ENCODE peak calls at places on chromosomes 6 and 20, in ten cellular contexts. One of them, this sample, is unnamed.

GRCh38 chr6:47733879-47734558 is 35.6 kb downstream of the ADGRF4 start:
- DNase-seq in heart left ventricle: no peak
- DNase-seq in effector memory CD4-positive, alpha-beta T cell: no peak
- DNase-seq in left ventricle myocardium inferior: no peak
- DNase-seq in A549: peak; percentile 28
- DNase-seq in PC-3: peak; percentile 67
- DNase-seq in body of pancreas: peak; percentile 7
- DNase-seq in HCT116: peak; percentile 26
- DNase-seq in ascending aorta: no peak
- DNase-seq in H9: no peak
- DNase-seq in this sample: no peak

GRCh38 chr20:43459022-43459942 is 1.6 kb downstream of the SRSF6 start:
- DNase-seq in heart left ventricle: no peak
- DNase-seq in body of pancreas: peak; percentile 16
- DNase-seq in ascending aorta: no peak
- DNase-seq in A549: peak; percentile 45
- DNase-seq in effector memory CD4-positive, alpha-beta T cell: no peak
- DNase-seq in PC-3: no peak
- DNase-seq in HCT116: no peak
- DNase-seq in H9: no peak
- DNase-seq in left ventricle myocardium inferior: no peak
- DNase-seq in this sample: peak; percentile 23

GRCh38 chr6:167495506-167496391 is 170.9 kb downstream of the TTLL2 start:
- DNase-seq in heart left ventricle: no peak
- DNase-seq in body of pancreas: no peak
- DNase-seq in effector memory CD4-positive, alpha-beta T cell: no peak
- DNase-seq in ascending aorta: no peak
- DNase-seq in A549: no peak
- DNase-seq in left ventricle myocardium inferior: no peak
- DNase-seq in HCT116: no peak
- DNase-seq in PC-3: no peak
- DNase-seq in H9: no peak
- DNase-seq in this sample: no peak

GRCh38 chr6:106411643-106412200 is 51.2 kb downstream of the CRYBG1 start:
- DNase-seq in HCT116: no peak
- DNase-seq in effector memory CD4-positive, alpha-beta T cell: no peak
- DNase-seq in PC-3: no peak
- DNase-seq in heart left ventricle: no peak
- DNase-seq in left ventricle myocardium inferior: no peak
- DNase-seq in ascending aorta: no peak
- DNase-seq in H9: peak; percentile 49
- DNase-seq in A549: peak; percentile 2
- DNase-seq in body of pancreas: peak; percentile 69
- DNase-seq in this sample: peak; percentile 14

GRCh38 chr6:158040804-158041347 is 59.2 kb downstream of the SYNJ2 start:
- DNase-seq in left ventricle myocardium inferior: peak; percentile 15
- DNase-seq in H9: no peak
- DNase-seq in body of pancreas: no peak
- DNase-seq in effector memory CD4-positive, alpha-beta T cell: no peak
- DNase-seq in A549: peak; percentile 67
- DNase-seq in HCT116: no peak
- DNase-seq in PC-3: no peak
- DNase-seq in heart left ventricle: no peak
- DNase-seq in ascending aorta: no peak
- DNase-seq in this sample: no peak

GRCh38 chr20:56759741-56760278 is 130.7 kb downstream of the TFAP2C start:
- DNase-seq in HCT116: no peak
- DNase-seq in effector memory CD4-positive, alpha-beta T cell: no peak
- DNase-seq in A549: no peak
- DNase-seq in heart left ventricle: no peak
- DNase-seq in ascending aorta: no peak
- DNase-seq in left ventricle myocardium inferior: no peak
- DNase-seq in PC-3: no peak
- DNase-seq in body of pancreas: no peak
- DNase-seq in H9: no peak
- DNase-seq in this sample: no peak

GRCh38 chr20:51533291-51534172 is 9.0 kb downstream of the NFATC2 start:
- DNase-seq in H9: no peak
- DNase-seq in A549: peak; percentile 25
- DNase-seq in effector memory CD4-positive, alpha-beta T cell: no peak
- DNase-seq in PC-3: peak; percentile 97
- DNase-seq in ascending aorta: no peak
- DNase-seq in heart left ventricle: no peak
- DNase-seq in HCT116: peak; percentile 79
- DNase-seq in body of pancreas: no peak
- DNase-seq in left ventricle myocardium inferior: no peak
- DNase-seq in this sample: no peak

GRCh38 chr6:7112741-7113313 is 5.1 kb downstream of the RREB1 start:
- DNase-seq in ascending aorta: no peak
- DNase-seq in effector memory CD4-positive, alpha-beta T cell: no peak
- DNase-seq in body of pancreas: peak; percentile 56
- DNase-seq in H9: no peak
- DNase-seq in PC-3: peak; percentile 88
- DNase-seq in A549: peak; percentile 36
- DNase-seq in HCT116: no peak
- DNase-seq in left ventricle myocardium inferior: no peak
- DNase-seq in heart left ventricle: peak; percentile 29
- DNase-seq in this sample: peak; percentile 44

GRCh38 chr20:53834044-53834442 is 236.4 kb downstream of the BCAS1 start:
- DNase-seq in HCT116: no peak
- DNase-seq in H9: no peak
- DNase-seq in A549: no peak
- DNase-seq in body of pancreas: no peak
- DNase-seq in PC-3: peak; percentile 74
- DNase-seq in left ventricle myocardium inferior: no peak
- DNase-seq in ascending aorta: no peak
- DNase-seq in effector memory CD4-positive, alpha-beta T cell: no peak
- DNase-seq in heart left ventricle: no peak
- DNase-seq in this sample: no peak

GRCh38 chr20:53834749-53835148 is 235.6 kb downstream of the BCAS1 start:
- DNase-seq in A549: no peak
- DNase-seq in ascending aorta: no peak
- DNase-seq in body of pancreas: no peak
- DNase-seq in PC-3: no peak
- DNase-seq in heart left ventricle: no peak
- DNase-seq in effector memory CD4-positive, alpha-beta T cell: no peak
- DNase-seq in left ventricle myocardium inferior: no peak
- DNase-seq in H9: no peak
- DNase-seq in HCT116: no peak
- DNase-seq in this sample: no peak

GRCh38 chr20:53832499-53832898 is 237.9 kb downstream of the BCAS1 start:
- DNase-seq in effector memory CD4-positive, alpha-beta T cell: no peak
- DNase-seq in body of pancreas: no peak
- DNase-seq in H9: no peak
- DNase-seq in heart left ventricle: no peak
- DNase-seq in PC-3: no peak
- DNase-seq in HCT116: no peak
- DNase-seq in A549: no peak
- DNase-seq in ascending aorta: no peak
- DNase-seq in left ventricle myocardium inferior: no peak
- DNase-seq in this sample: no peak

GRCh38 chr20:53831812-53832211 is 238.2 kb upstream of the ZNF217 start:
- DNase-seq in heart left ventricle: no peak
- DNase-seq in HCT116: no peak
- DNase-seq in effector memory CD4-positive, alpha-beta T cell: no peak
- DNase-seq in body of pancreas: no peak
- DNase-seq in H9: no peak
- DNase-seq in ascending aorta: no peak
- DNase-seq in left ventricle myocardium inferior: no peak
- DNase-seq in A549: no peak
- DNase-seq in PC-3: no peak
- DNase-seq in this sample: no peak

GRCh38 chr20:53833333-53834043 is 236.9 kb downstream of the BCAS1 start:
- DNase-seq in heart left ventricle: no peak
- DNase-seq in HCT116: no peak
- DNase-seq in A549: no peak
- DNase-seq in H9: no peak
- DNase-seq in ascending aorta: no peak
- DNase-seq in PC-3: no peak
- DNase-seq in body of pancreas: no peak
- DNase-seq in effector memory CD4-positive, alpha-beta T cell: no peak
- DNase-seq in left ventricle myocardium inferior: no peak
- DNase-seq in this sample: no peak
- H3K4me1 ChIP-seq in heart left ventricle: peaks cover 10% of the 10 kb centered on the region
- H3K4me1 ChIP-seq in HCT116: peaks cover 28% of the 10 kb centered on the region
- H3K4me1 ChIP-seq in A549: peaks cover 38% of the 10 kb centered on the region
- H3K4me1 ChIP-seq in H9: peaks cover 4% of the 10 kb centered on the region
- H3K4me1 ChIP-seq in ascending aorta: no peaks in the 10 kb centered on the region
- H3K4me1 ChIP-seq in PC-3: peaks cover 34% of the 10 kb centered on the region
- H3K4me1 ChIP-seq in body of pancreas: peaks cover 22% of the 10 kb centered on the region
- H3K4me1 ChIP-seq in effector memory CD4-positive, alpha-beta T cell: peaks cover 7% of the 10 kb centered on the region
- H3K4me1 ChIP-seq in left ventricle myocardium inferior: peaks cover 23% of the 10 kb centered on the region
- H3K4me1 ChIP-seq in this sample: peaks cover 19% of the 10 kb centered on the region

GRCh38 chr6:142845143-142845571 is 99.8 kb downstream of the HIVEP2 start:
- DNase-seq in left ventricle myocardium inferior: no peak
- DNase-seq in body of pancreas: no peak
- DNase-seq in heart left ventricle: no peak
- DNase-seq in HCT116: no peak
- DNase-seq in A549: no peak
- DNase-seq in effector memory CD4-positive, alpha-beta T cell: no peak
- DNase-seq in H9: no peak
- DNase-seq in PC-3: peak; percentile 67
- DNase-seq in ascending aorta: no peak
- DNase-seq in this sample: no peak

GRCh38 chr6:142844065-142844755 is 100.8 kb downstream of the HIVEP2 start:
- DNase-seq in PC-3: peak; percentile 46
- DNase-seq in H9: no peak
- DNase-seq in A549: no peak
- DNase-seq in effector memory CD4-positive, alpha-beta T cell: no peak
- DNase-seq in HCT116: no peak
- DNase-seq in ascending aorta: no peak
- DNase-seq in heart left ventricle: no peak
- DNase-seq in left ventricle myocardium inferior: no peak
- DNase-seq in body of pancreas: no peak
- DNase-seq in this sample: no peak

GRCh38 chr6:142846459-142846831 is 98.5 kb downstream of the HIVEP2 start:
- DNase-seq in A549: no peak
- DNase-seq in HCT116: no peak
- DNase-seq in ascending aorta: no peak
- DNase-seq in left ventricle myocardium inferior: no peak
- DNase-seq in H9: no peak
- DNase-seq in heart left ventricle: no peak
- DNase-seq in body of pancreas: no peak
- DNase-seq in PC-3: peak; percentile 32
- DNase-seq in effector memory CD4-positive, alpha-beta T cell: no peak
- DNase-seq in this sample: no peak

GRCh38 chr6:142846883-142847287 is 98.1 kb downstream of the HIVEP2 start:
- DNase-seq in ascending aorta: no peak
- DNase-seq in A549: peak; percentile 39
- DNase-seq in HCT116: no peak
- DNase-seq in H9: no peak
- DNase-seq in PC-3: peak; percentile 74
- DNase-seq in left ventricle myocardium inferior: no peak
- DNase-seq in heart left ventricle: peak; percentile 51
- DNase-seq in effector memory CD4-positive, alpha-beta T cell: no peak
- DNase-seq in body of pancreas: no peak
- DNase-seq in this sample: no peak

DNA sequence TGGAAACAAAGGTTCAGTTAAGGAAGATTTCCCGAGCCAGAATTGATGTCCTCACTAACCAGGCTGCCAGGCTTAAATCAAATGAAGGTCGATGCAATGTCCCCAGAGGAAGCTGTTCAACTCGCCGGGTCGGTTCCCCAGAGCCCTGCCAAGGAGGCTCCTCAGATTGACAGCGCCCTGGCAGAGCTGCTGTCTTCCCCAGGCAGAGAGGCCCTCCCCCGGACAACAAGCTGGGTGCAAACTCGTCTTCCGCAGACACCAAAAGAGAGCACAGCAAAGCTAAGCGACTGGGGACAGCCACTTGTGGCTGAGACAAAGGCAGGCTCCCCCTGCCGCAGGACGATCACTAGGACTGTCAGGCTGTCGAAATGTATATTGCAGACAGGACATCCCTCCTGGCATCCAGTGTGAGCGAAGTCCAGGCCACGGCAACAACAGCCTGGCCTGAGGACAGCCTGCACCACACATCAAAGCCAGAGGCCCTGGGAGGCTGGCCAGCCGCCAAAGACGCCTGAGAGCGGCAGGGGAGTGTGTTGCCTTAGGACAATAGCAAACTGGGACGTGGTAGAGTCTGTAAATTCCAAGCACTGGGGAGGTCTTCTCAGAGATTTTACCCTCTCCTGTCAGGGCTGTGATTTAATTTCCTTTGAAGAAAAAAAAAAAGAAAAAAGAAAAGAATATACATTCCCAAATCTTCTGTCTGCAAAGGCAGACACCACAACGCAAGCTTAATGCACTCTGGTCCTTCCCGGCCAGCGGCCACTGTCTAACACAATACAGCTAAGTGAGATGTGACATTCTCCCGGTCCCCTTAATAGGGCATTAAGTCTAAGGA is 99.1 kb downstream of the HIVEP2 start:
- DNase-seq in body of pancreas: peak; percentile 89
- DNase-seq in H9: peak; percentile 71
- DNase-seq in effector memory CD4-positive, alpha-beta T cell: peak; percentile 41
- DNase-seq in PC-3: peak; percentile 80
- DNase-seq in HCT116: peak; percentile 74
- DNase-seq in A549: peak; percentile 76
- DNase-seq in heart left ventricle: peak; percentile 91
- DNase-seq in ascending aorta: peak; percentile 43
- DNase-seq in left ventricle myocardium inferior: peak; percentile 92
- DNase-seq in this sample: peak; percentile 90
- H3K4me1 ChIP-seq in body of pancreas: peaks cover 31% of the 10 kb centered on the region
- H3K4me1 ChIP-seq in H9: peaks cover 6% of the 10 kb centered on the region
- H3K4me1 ChIP-seq in effector memory CD4-positive, alpha-beta T cell: peaks cover 61% of the 10 kb centered on the region
- H3K4me1 ChIP-seq in PC-3: peaks cover 72% of the 10 kb centered on the region
- H3K4me1 ChIP-seq in HCT116: peaks cover 23% of the 10 kb centered on the region
- H3K4me1 ChIP-seq in A549: peaks cover 54% of the 10 kb centered on the region
- H3K4me1 ChIP-seq in heart left ventricle: peaks cover 78% of the 10 kb centered on the region
- H3K4me1 ChIP-seq in ascending aorta: peaks cover 12% of the 10 kb centered on the region
- H3K4me1 ChIP-seq in left ventricle myocardium inferior: peaks cover 85% of the 10 kb centered on the region
- H3K4me1 ChIP-seq in this sample: peaks cover 32% of the 10 kb centered on the region

DNA sequence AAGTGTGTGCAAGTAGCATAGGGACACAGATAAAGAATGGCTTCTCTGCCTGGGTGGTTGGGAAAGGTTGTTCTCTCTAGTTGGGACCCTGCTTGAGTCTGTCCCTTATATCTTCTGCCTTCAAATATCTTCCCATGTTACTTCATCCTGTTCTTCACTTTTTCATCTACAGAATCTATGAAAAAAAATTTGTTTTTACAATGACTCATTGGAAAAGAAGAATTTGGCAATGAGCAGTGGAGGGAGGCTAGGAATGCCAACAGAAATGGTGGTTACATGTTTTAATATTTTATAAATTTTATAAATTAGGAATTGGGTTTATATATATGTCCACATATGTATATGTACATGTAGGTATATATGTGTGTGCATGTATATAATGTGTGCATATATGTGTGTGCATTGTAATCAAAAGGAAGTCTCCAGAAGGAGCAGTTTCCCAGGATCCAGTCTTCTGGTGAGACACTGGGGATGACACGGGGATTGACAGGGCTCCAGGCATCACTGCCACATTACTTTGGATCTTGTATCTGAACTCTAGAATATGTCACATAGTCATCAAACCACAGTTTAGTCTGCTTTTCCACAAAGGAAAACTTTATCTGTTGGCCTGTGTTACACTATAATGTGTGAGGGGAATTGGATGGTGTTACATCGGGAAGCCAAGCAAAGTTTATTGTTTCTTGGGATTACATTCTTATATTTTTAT is 75.3 kb upstream of the RIPOR2 start:
- DNase-seq in heart left ventricle: no peak
- DNase-seq in body of pancreas: no peak
- DNase-seq in A549: no peak
- DNase-seq in PC-3: peak; percentile 65
- DNase-seq in HCT116: no peak
- DNase-seq in effector memory CD4-positive, alpha-beta T cell: no peak
- DNase-seq in ascending aorta: no peak
- DNase-seq in left ventricle myocardium inferior: no peak
- DNase-seq in H9: no peak
- DNase-seq in this sample: no peak
- H3K4me1 ChIP-seq in heart left ventricle: peaks cover 15% of the 10 kb centered on the region
- H3K4me1 ChIP-seq in body of pancreas: peaks cover 21% of the 10 kb centered on the region
- H3K4me1 ChIP-seq in A549: peaks cover 48% of the 10 kb centered on the region
- H3K4me1 ChIP-seq in PC-3: peaks cover 38% of the 10 kb centered on the region
- H3K4me1 ChIP-seq in HCT116: peaks cover 7% of the 10 kb centered on the region
- H3K4me1 ChIP-seq in effector memory CD4-positive, alpha-beta T cell: peaks cover 55% of the 10 kb centered on the region
- H3K4me1 ChIP-seq in ascending aorta: no peaks in the 10 kb centered on the region
- H3K4me1 ChIP-seq in left ventricle myocardium inferior: peaks cover 15% of the 10 kb centered on the region
- H3K4me1 ChIP-seq in H9: no peaks in the 10 kb centered on the region
- H3K4me1 ChIP-seq in this sample: peaks cover 15% of the 10 kb centered on the region

DNA sequence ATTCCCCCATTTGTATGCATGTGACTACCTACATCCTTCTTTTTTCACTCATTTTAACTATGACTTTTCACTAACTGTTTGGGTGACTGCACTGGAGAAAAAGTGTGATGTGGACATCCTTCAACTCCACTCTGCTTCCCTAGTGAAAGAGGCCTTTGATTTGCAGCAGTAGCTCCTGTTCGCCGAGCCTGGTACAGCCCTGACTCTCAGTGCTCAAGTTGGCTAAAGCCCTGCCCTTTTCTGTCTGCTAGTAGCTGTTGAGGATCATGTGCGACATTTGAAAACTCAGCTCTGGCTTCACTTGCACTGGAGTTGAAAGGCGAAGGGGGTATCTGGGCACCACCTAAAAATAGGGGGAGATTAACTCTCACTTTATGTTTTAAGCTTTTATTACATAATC is 42.1 kb downstream of the DAAM2 start:
- DNase-seq in left ventricle myocardium inferior: no peak
- DNase-seq in effector memory CD4-positive, alpha-beta T cell: no peak
- DNase-seq in PC-3: no peak
- DNase-seq in heart left ventricle: no peak
- DNase-seq in ascending aorta: no peak
- DNase-seq in H9: no peak
- DNase-seq in HCT116: no peak
- DNase-seq in A549: no peak
- DNase-seq in body of pancreas: no peak
- DNase-seq in this sample: no peak
- H3K4me1 ChIP-seq in left ventricle myocardium inferior: peaks cover 52% of the 10 kb centered on the region
- H3K4me1 ChIP-seq in effector memory CD4-positive, alpha-beta T cell: no peaks in the 10 kb centered on the region
- H3K4me1 ChIP-seq in PC-3: no peaks in the 10 kb centered on the region
- H3K4me1 ChIP-seq in heart left ventricle: peaks cover 16% of the 10 kb centered on the region
- H3K4me1 ChIP-seq in ascending aorta: peaks cover 13% of the 10 kb centered on the region
- H3K4me1 ChIP-seq in H9: no peaks in the 10 kb centered on the region
- H3K4me1 ChIP-seq in HCT116: no peaks in the 10 kb centered on the region
- H3K4me1 ChIP-seq in A549: no peaks in the 10 kb centered on the region
- H3K4me1 ChIP-seq in body of pancreas: no peaks in the 10 kb centered on the region
- H3K4me1 ChIP-seq in this sample: peaks cover 22% of the 10 kb centered on the region

This sample was measured in transverse colon.